ENCODE peak calls at places on chromosome 9, in six cellular contexts. Q, W, E, P, T and Z are unnamed samples.

GRCh38 chr9:79623799-79624721 is 52.3 kb downstream of the TLE4 start:
- DNase-seq in Q (no peak), W (peak; percentile 92), E (peak; percentile 17), P (no peak), T (peak; percentile 49), Z (no peak)

GRCh38 chr9:112013261-112013660 is 116.6 kb downstream of the UGCG start:
- DNase-seq in Q (no peak), W (no peak), E (no peak), P (no peak), T (no peak), Z (no peak)

GRCh38 chr9:126773004-126773607 is 31.7 kb upstream of the ZBTB43 start:
- DNase-seq in Q (peak; percentile 26), W (peak; percentile 40), E (no peak), P (no peak), T (no peak), Z (no peak)

GRCh38 chr9:130782883-130783537 is 52.0 kb upstream of the ABL1 start:
- DNase-seq in Q (no peak), W (no peak), E (no peak), P (no peak), T (no peak), Z (no peak)

GRCh38 chr9:115997923-115998322 is 155.7 kb upstream of the PAPPA start:
- DNase-seq in Q (peak; percentile 89), W (no peak), E (no peak), P (peak; percentile 81), T (no peak), Z (peak; percentile 67)

GRCh38 chr9:23665051-23665450 is 161.0 kb downstream of the ELAVL2 start:
- DNase-seq in Q (no peak), W (no peak), E (no peak), P (no peak), T (no peak), Z (no peak)

GRCh38 chr9:135216236-135216635 is 128.8 kb downstream of the OLFM1 start:
- DNase-seq in Q (no peak), W (no peak), E (no peak), P (no peak), T (no peak), Z (no peak)

GRCh38 chr9:31119882-31120481 is 1264.5 kb upstream of the ACO1 start:
- DNase-seq in Q (peak; percentile 2), W (peak; percentile 69), E (no peak), P (peak; percentile 2), T (peak; percentile 5), Z (peak; percentile 31)

GRCh38 chr9:108652851-108653250 is 202.9 kb downstream of the ACTL7B start:
- DNase-seq in Q (no peak), W (no peak), E (no peak), P (no peak), T (no peak), Z (no peak)

GRCh38 chr9:89808801-89809200 is 204.0 kb downstream of the GADD45G start:
- DNase-seq in Q (no peak), W (no peak), E (no peak), P (peak; percentile 79), T (no peak), Z (no peak)

GRCh38 chr9:134178781-134179551 is 14.6 kb upstream of the RNU6ATAC start:
- DNase-seq in Q (no peak), W (no peak), E (peak; percentile 80), P (no peak), T (peak; percentile 57), Z (no peak)

GRCh38 chr9:109052416-109052815 is 39.1 kb upstream of the CTNNAL1 start:
- DNase-seq in Q (no peak), W (no peak), E (no peak), P (peak; percentile 34), T (no peak), Z (peak; percentile 44)

GRCh38 chr9:27394154-27394825 is 97.3 kb upstream of the EQTN start:
- DNase-seq in Q (no peak), W (no peak), E (no peak), P (no peak), T (peak; percentile 10), Z (no peak)

GRCh38 chr9:36029765-36030528 is 6.8 kb upstream of the RECK start:
- DNase-seq in Q (peak; percentile 95), W (peak; percentile 96), E (no peak), P (peak; percentile 83), T (no peak), Z (peak; percentile 87)

GRCh38 chr9:127837346-127837745 is 17.1 kb downstream of the ENG start:
- DNase-seq in Q (peak; percentile 59), W (no peak), E (no peak), P (no peak), T (no peak), Z (no peak)

GRCh38 chr9:95606951-95607350 is 90.2 kb upstream of the PTCH1 start:
- DNase-seq in Q (no peak), W (no peak), E (no peak), P (no peak), T (no peak), Z (no peak)

GRCh38 chr9:4334439-4334838 is 34.6 kb upstream of the GLIS3 start:
- DNase-seq in Q (peak; percentile 23), W (peak; percentile 67), E (no peak), P (no peak), T (peak; percentile 57), Z (no peak)

GRCh38 chr9:123611228-123611627 is 255.2 kb downstream of the CRB2 start:
- DNase-seq in Q (peak; percentile 81), W (no peak), E (no peak), P (no peak), T (no peak), Z (no peak)

GRCh38 chr9:128091144-128091543 is 23.1 kb downstream of the SLC25A25 start:
- DNase-seq in Q (peak; percentile 96), W (peak; percentile 45), E (peak; percentile 79), P (peak; percentile 67), T (peak; percentile 69), Z (peak; percentile 86)

GRCh38 chr9:95009459-95009858 is 283.0 kb downstream of the AOPEP start:
- DNase-seq in Q (no peak), W (peak; percentile 32), E (no peak), P (no peak), T (no peak), Z (no peak)

GRCh38 chr9:20701058-20701457 is 17.0 kb downstream of the FOCAD start:
- DNase-seq in Q (no peak), W (no peak), E (no peak), P (no peak), T (no peak), Z (no peak)

GRCh38 chr9:124342946-124343485 is 72.2 kb downstream of the PSMB7 start:
- DNase-seq in Q (peak; percentile 98), W (peak; percentile 83), E (peak; percentile 80), P (peak; percentile 85), T (peak; percentile 22), Z (peak; percentile 73)

GRCh38 chr9:33202552-33203300 is 35.6 kb upstream of the B4GALT1 start:
- DNase-seq in Q (peak; percentile 84), W (no peak), E (peak; percentile 41), P (peak; percentile 84), T (peak; percentile 78), Z (peak; percentile 49)

GRCh38 chr9:127862075-127863011 is 7.9 kb upstream of the ENG start:
- DNase-seq in Q (no peak), W (no peak), E (peak; percentile 75), P (no peak), T (peak; percentile 93), Z (no peak)

GRCh38 chr9:18710089-18710488 is 236.1 kb downstream of the ADAMTSL1 start:
- DNase-seq in Q (no peak), W (no peak), E (no peak), P (peak; percentile 32), T (no peak), Z (peak; percentile 18)

GRCh38 chr9:122336836-122337560 is 33.8 kb upstream of the PTGS1 start:
- DNase-seq in Q (no peak), W (no peak), E (no peak), P (no peak), T (no peak), Z (no peak)

GRCh38 chr9:27276182-27277030 is 20.5 kb downstream of the EQTN start:
- DNase-seq in Q (peak; percentile 53), W (peak; percentile 67), E (no peak), P (peak; percentile 44), T (peak; percentile 16), Z (peak; percentile 54)

DNA sequence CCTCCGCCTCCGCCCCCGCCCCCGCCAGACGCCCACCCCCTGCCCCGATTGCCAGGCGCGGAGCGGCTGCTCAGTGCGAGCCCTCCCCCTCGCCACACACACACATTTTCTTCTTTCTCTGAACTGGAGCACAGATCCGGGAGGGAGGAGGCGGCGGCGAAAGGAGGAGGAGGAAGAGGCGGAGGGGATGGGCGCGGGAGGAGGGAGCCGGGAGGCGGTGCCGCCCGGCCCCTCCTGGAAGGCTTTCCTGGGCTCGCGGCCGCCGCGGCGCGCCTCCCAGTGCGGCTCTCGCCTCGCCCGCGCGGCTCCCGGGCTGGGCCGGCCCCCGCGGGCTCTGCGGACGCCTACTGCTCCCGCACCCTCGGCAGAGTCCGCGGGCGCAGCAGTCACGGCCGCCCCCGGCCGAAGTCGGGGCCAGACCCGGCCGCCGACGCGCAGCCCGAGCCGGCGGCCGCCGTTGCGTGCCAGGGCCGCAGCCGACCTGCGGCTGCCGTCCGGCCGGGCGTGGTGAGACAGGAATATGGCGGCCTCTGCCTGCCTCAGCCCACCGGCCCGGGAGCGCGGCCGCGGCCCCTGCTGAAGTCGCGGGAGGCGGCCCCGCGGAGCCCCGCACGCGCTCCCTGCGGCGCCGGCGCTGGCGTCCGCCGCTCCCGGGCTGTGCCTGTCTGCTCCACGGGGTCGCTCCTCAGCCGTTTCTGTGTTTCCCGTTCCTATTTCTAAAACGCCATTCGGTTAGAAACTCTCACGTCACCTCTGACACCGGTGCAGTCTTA is 401 bp upstream of the GNAQ start:
- DNase-seq in Q (peak; percentile 98), W (peak; percentile 96), E (peak; percentile 90), P (peak; percentile 91), T (peak; percentile 93), Z (peak; percentile 89)
- H3K4me3 ChIP-seq in Q (peak overlapping the region; percentile 91), W (peak overlapping the region; percentile 56), E (peak overlapping the region; percentile 79), P (peak overlapping the region; percentile 88), T (peak overlapping the region; percentile 65), Z (peak overlapping the region; percentile 71)

GRCh38 chr9:129627556-129628492 is 1.9 kb downstream of the NTMT1 start:
- DNase-seq in Q (peak; percentile 55), W (no peak), E (no peak), P (no peak), T (no peak), Z (no peak)

GRCh38 chr9:129624168-129624759 is 1.7 kb upstream of the NTMT1 start:
- DNase-seq in Q (peak; percentile 78), W (peak; percentile 59), E (peak; percentile 57), P (peak; percentile 57), T (no peak), Z (no peak)

GRCh38 chr9:129626944-129627297 is 958 bp downstream of the NTMT1 start:
- DNase-seq in Q (peak; percentile 83), W (no peak), E (no peak), P (peak; percentile 80), T (no peak), Z (no peak)

GRCh38 chr9:129624947-129625346 is 1.0 kb upstream of the NTMT1 start:
- DNase-seq in Q (no peak), W (peak; percentile 87), E (no peak), P (no peak), T (no peak), Z (no peak)

GRCh38 chr9:129626079-129626943 is at the start of gene NTMT1:
- DNase-seq in Q (peak; percentile 94), W (peak; percentile 83), E (peak; percentile 87), P (peak; percentile 73), T (peak; percentile 85), Z (no peak)
- TF ChIP-seq CTCF in Q (no peak), W (no peak), E (no peak), P (no peak), T (no peak), Z (no peak)

GRCh38 chr9:137301086-137301947 is 754 bp downstream of the NRARP start:
- DNase-seq in Q (peak; percentile 66), W (peak; percentile 62), E (peak; percentile 29), P (no peak), T (no peak), Z (no peak)
- H3K4me3 ChIP-seq in Q (peak overlapping the region; percentile 22), W (peak overlapping the region; percentile 66), E (peak overlapping the region; percentile 66), P (peak overlapping the region; percentile 45), T (peak overlapping the region; percentile 65), Z (peak overlapping the region; percentile 41)

GRCh38 chr9:100216178-100216787 is 117.2 kb downstream of the INVS start:
- DNase-seq in Q (peak; percentile 65), W (peak; percentile 76), E (peak; percentile 37), P (peak; percentile 57), T (peak; percentile 54), Z (peak; percentile 31)
- TF ChIP-seq CTCF in Q (peak; percentile 64), W (peak; percentile 73), E (peak; percentile 63), P (peak; percentile 81), T (peak; percentile 75), Z (peak; percentile 62)